ENCODE peak calls at places on chromosomes 3 and 15, in seven cellular contexts. S, L, K, Q, U, A and M are unnamed samples.

GRCh38 chr15:65916664-65917406 is 47.5 kb downstream of the RAB11A start:
- DNase-seq in S (peak; percentile 54), L (peak; percentile 62), K (peak; percentile 76), Q (peak; percentile 58), U (peak; percentile 41), A (peak; percentile 90), M (no peak)

GRCh38 chr3:158782283-158782682 is 19.6 kb upstream of the MFSD1 start:
- DNase-seq in S (no peak), L (no peak), K (no peak), Q (no peak), U (no peak), A (no peak), M (no peak)

GRCh38 chr15:64288577-64288976 is 67.4 kb downstream of the CSNK1G1 start:
- DNase-seq in S (no peak), L (no peak), K (peak; percentile 75), Q (no peak), U (no peak), A (no peak), M (no peak)

GRCh38 chr15:28094732-28095521 is 4.2 kb downstream of the OCA2 start:
- DNase-seq in S (no peak), L (no peak), K (no peak), Q (no peak), U (no peak), A (no peak), M (no peak)

GRCh38 chr15:69760263-69760855 is 307.7 kb downstream of the RPLP1 start:
- DNase-seq in S (peak; percentile 72), L (no peak), K (peak; percentile 24), Q (no peak), U (no peak), A (peak; percentile 12), M (no peak)

GRCh38 chr15:95121191-95121590 is 889.8 kb downstream of the MCTP2 start:
- DNase-seq in S (no peak), L (no peak), K (no peak), Q (no peak), U (no peak), A (no peak), M (no peak)

GRCh38 chr3:13011369-13012227 is 61.6 kb downstream of the IQSEC1 start:
- DNase-seq in S (no peak), L (no peak), K (no peak), Q (no peak), U (no peak), A (peak; percentile 96), M (peak; percentile 51)

GRCh38 chr3:15815696-15816095 is 17.9 kb upstream of the ANKRD28 start:
- DNase-seq in S (peak; percentile 67), L (no peak), K (peak; percentile 81), Q (no peak), U (no peak), A (peak; percentile 56), M (no peak)

GRCh38 chr15:42868683-42869082 is 51.9 kb downstream of the TTBK2 start:
- DNase-seq in S (no peak), L (no peak), K (no peak), Q (no peak), U (no peak), A (no peak), M (no peak)

GRCh38 chr3:71301001-71301400 is 282.5 kb downstream of the FOXP1 start:
- DNase-seq in S (no peak), L (no peak), K (no peak), Q (no peak), U (no peak), A (peak; percentile 4), M (no peak)

GRCh38 chr3:174330303-174330702 is 528.8 kb upstream of the NAALADL2 start:
- DNase-seq in S (peak; percentile 78), L (peak; percentile 5), K (peak; percentile 82), Q (no peak), U (no peak), A (no peak), M (no peak)